ENCODE peak calls at places on chromosomes 4 and X, in nine cellular contexts. One of them, this sample, is unnamed.

GRCh38 chr4:74311696-74312313 is 3.5 kb downstream of the EPGN start:
- DNase-seq in mucosa of descending colon: no peak
- DNase-seq in kidney epithelial cell: no peak
- DNase-seq in BJ: no peak
- DNase-seq in endothelial cell of umbilical vein: peak; percentile 70
- DNase-seq in GM23338: peak; percentile 82
- DNase-seq in ovary: no peak
- DNase-seq in fibroblast of lung: peak; percentile 78
- DNase-seq in gastrocnemius medialis: no peak
- DNase-seq in this sample: peak; percentile 69

GRCh38 chr4:56505269-56506109 is at the start of gene ARL9:
- DNase-seq in mucosa of descending colon: peak; percentile 69
- DNase-seq in ovary: peak; percentile 48
- DNase-seq in gastrocnemius medialis: peak; percentile 7
- DNase-seq in BJ: peak; percentile 18
- DNase-seq in kidney epithelial cell: no peak
- DNase-seq in endothelial cell of umbilical vein: peak; percentile 61
- DNase-seq in GM23338: peak; percentile 87
- DNase-seq in fibroblast of lung: peak; percentile 50
- DNase-seq in this sample: peak; percentile 35

GRCh38 chrX:40169193-40170086 is 71.7 kb upstream of the BCOR start:
- DNase-seq in GM23338: peak; percentile 90
- DNase-seq in BJ: no peak
- DNase-seq in endothelial cell of umbilical vein: peak; percentile 78
- DNase-seq in kidney epithelial cell: peak; percentile 43
- DNase-seq in ovary: peak; percentile 88
- DNase-seq in fibroblast of lung: peak; percentile 81
- DNase-seq in gastrocnemius medialis: no peak
- DNase-seq in mucosa of descending colon: peak; percentile 83
- DNase-seq in this sample: peak; percentile 61

GRCh38 chrX:67727576-67727975 is 183.8 kb downstream of the AR start:
- DNase-seq in fibroblast of lung: no peak
- DNase-seq in ovary: no peak
- DNase-seq in GM23338: no peak
- DNase-seq in endothelial cell of umbilical vein: no peak
- DNase-seq in BJ: no peak
- DNase-seq in kidney epithelial cell: no peak
- DNase-seq in mucosa of descending colon: no peak
- DNase-seq in gastrocnemius medialis: no peak
- DNase-seq in this sample: no peak

GRCh38 chrX:41302293-41302868 is 31.6 kb upstream of the DDX3X start:
- DNase-seq in GM23338: no peak
- DNase-seq in BJ: no peak
- DNase-seq in fibroblast of lung: no peak
- DNase-seq in endothelial cell of umbilical vein: no peak
- DNase-seq in kidney epithelial cell: no peak
- DNase-seq in ovary: no peak
- DNase-seq in mucosa of descending colon: no peak
- DNase-seq in gastrocnemius medialis: no peak
- DNase-seq in this sample: peak; percentile 31

GRCh38 chr4:827209-828081 is 1.5 kb upstream of the CPLX1 start:
- DNase-seq in gastrocnemius medialis: no peak
- DNase-seq in GM23338: peak; percentile 35
- DNase-seq in fibroblast of lung: no peak
- DNase-seq in BJ: no peak
- DNase-seq in kidney epithelial cell: no peak
- DNase-seq in ovary: no peak
- DNase-seq in mucosa of descending colon: peak; percentile 33
- DNase-seq in endothelial cell of umbilical vein: no peak
- DNase-seq in this sample: no peak

GRCh38 chrX:136271300-136271699 is 20.1 kb upstream of the MAP7D3 start:
- DNase-seq in ovary: no peak
- DNase-seq in fibroblast of lung: no peak
- DNase-seq in kidney epithelial cell: no peak
- DNase-seq in gastrocnemius medialis: no peak
- DNase-seq in BJ: no peak
- DNase-seq in endothelial cell of umbilical vein: peak; percentile 36
- DNase-seq in mucosa of descending colon: no peak
- DNase-seq in GM23338: no peak
- DNase-seq in this sample: no peak

GRCh38 chr4:101155368-101155767 is 192.0 kb downstream of the PPP3CA start:
- DNase-seq in BJ: peak; percentile 60
- DNase-seq in fibroblast of lung: peak; percentile 24
- DNase-seq in GM23338: peak; percentile 25
- DNase-seq in gastrocnemius medialis: no peak
- DNase-seq in ovary: no peak
- DNase-seq in endothelial cell of umbilical vein: peak; percentile 8
- DNase-seq in mucosa of descending colon: no peak
- DNase-seq in kidney epithelial cell: peak; percentile 38
- DNase-seq in this sample: peak; percentile 84

GRCh38 chr4:38131371-38132139 is 171.4 kb downstream of the PTTG2 start:
- DNase-seq in gastrocnemius medialis: no peak
- DNase-seq in endothelial cell of umbilical vein: peak; percentile 31
- DNase-seq in mucosa of descending colon: no peak
- DNase-seq in kidney epithelial cell: no peak
- DNase-seq in fibroblast of lung: no peak
- DNase-seq in ovary: no peak
- DNase-seq in GM23338: peak; percentile 80
- DNase-seq in BJ: no peak
- DNase-seq in this sample: no peak

GRCh38 chr4:32789026-32789608 is 2068.9 kb downstream of the PCDH7 start:
- DNase-seq in ovary: no peak
- DNase-seq in mucosa of descending colon: no peak
- DNase-seq in kidney epithelial cell: peak; percentile 42
- DNase-seq in GM23338: no peak
- DNase-seq in BJ: peak; percentile 2
- DNase-seq in gastrocnemius medialis: no peak
- DNase-seq in fibroblast of lung: peak; percentile 62
- DNase-seq in endothelial cell of umbilical vein: no peak
- DNase-seq in this sample: peak; percentile 88

GRCh38 chr4:152586668-152587067 is 50.8 kb upstream of the FBXW7 start:
- DNase-seq in ovary: no peak
- DNase-seq in fibroblast of lung: no peak
- DNase-seq in endothelial cell of umbilical vein: no peak
- DNase-seq in GM23338: no peak
- DNase-seq in kidney epithelial cell: no peak
- DNase-seq in BJ: no peak
- DNase-seq in mucosa of descending colon: no peak
- DNase-seq in gastrocnemius medialis: no peak
- DNase-seq in this sample: no peak

GRCh38 chrX:153638436-153639176 is 8.4 kb upstream of the DUSP9 start:
- DNase-seq in GM23338: no peak
- DNase-seq in ovary: no peak
- DNase-seq in endothelial cell of umbilical vein: no peak
- DNase-seq in kidney epithelial cell: no peak
- DNase-seq in BJ: no peak
- DNase-seq in gastrocnemius medialis: no peak
- DNase-seq in fibroblast of lung: no peak
- DNase-seq in mucosa of descending colon: no peak
- DNase-seq in this sample: peak; percentile 72

GRCh38 chr4:8287606-8288280 is 18.2 kb downstream of the HTRA3 start:
- DNase-seq in fibroblast of lung: no peak
- DNase-seq in BJ: no peak
- DNase-seq in ovary: peak; percentile 10
- DNase-seq in kidney epithelial cell: no peak
- DNase-seq in GM23338: no peak
- DNase-seq in gastrocnemius medialis: no peak
- DNase-seq in endothelial cell of umbilical vein: no peak
- DNase-seq in mucosa of descending colon: peak; percentile 23
- DNase-seq in this sample: no peak

GRCh38 chr4:189974056-189974455 is 33.4 kb downstream of the FRG1 start:
- DNase-seq in ovary: no peak
- DNase-seq in kidney epithelial cell: no peak
- DNase-seq in endothelial cell of umbilical vein: peak; percentile 3
- DNase-seq in GM23338: peak; percentile 42
- DNase-seq in gastrocnemius medialis: no peak
- DNase-seq in mucosa of descending colon: no peak
- DNase-seq in BJ: no peak
- DNase-seq in fibroblast of lung: peak; percentile 2
- DNase-seq in this sample: peak; percentile 12

GRCh38 chr4:70505152-70505748 is 13.1 kb upstream of the AMTN start:
- DNase-seq in endothelial cell of umbilical vein: peak; percentile 54
- DNase-seq in GM23338: peak; percentile 75
- DNase-seq in BJ: no peak
- DNase-seq in kidney epithelial cell: no peak
- DNase-seq in ovary: no peak
- DNase-seq in mucosa of descending colon: peak; percentile 54
- DNase-seq in gastrocnemius medialis: no peak
- DNase-seq in fibroblast of lung: peak; percentile 65
- DNase-seq in this sample: peak; percentile 42

GRCh38 chrX:129726307-129727111 is 12.3 kb upstream of the XPNPEP2 start:
- DNase-seq in kidney epithelial cell: no peak
- DNase-seq in mucosa of descending colon: no peak
- DNase-seq in fibroblast of lung: peak; percentile 69
- DNase-seq in BJ: no peak
- DNase-seq in ovary: peak; percentile 64
- DNase-seq in endothelial cell of umbilical vein: peak; percentile 76
- DNase-seq in GM23338: peak; percentile 77
- DNase-seq in gastrocnemius medialis: peak; percentile 21
- DNase-seq in this sample: peak; percentile 53

GRCh38 chrX:108122748-108123147 is 31.2 kb downstream of the ATG4A start:
- DNase-seq in endothelial cell of umbilical vein: peak; percentile 41
- DNase-seq in kidney epithelial cell: no peak
- DNase-seq in fibroblast of lung: peak; percentile 29
- DNase-seq in GM23338: no peak
- DNase-seq in mucosa of descending colon: no peak
- DNase-seq in gastrocnemius medialis: no peak
- DNase-seq in ovary: no peak
- DNase-seq in BJ: peak; percentile 16
- DNase-seq in this sample: peak; percentile 83

GRCh38 chr4:150308824-150309472 is 230.7 kb downstream of the DCLK2 start:
- DNase-seq in kidney epithelial cell: no peak
- DNase-seq in endothelial cell of umbilical vein: peak; percentile 62
- DNase-seq in fibroblast of lung: peak; percentile 27
- DNase-seq in gastrocnemius medialis: no peak
- DNase-seq in ovary: no peak
- DNase-seq in GM23338: no peak
- DNase-seq in mucosa of descending colon: no peak
- DNase-seq in BJ: no peak
- DNase-seq in this sample: peak; percentile 83

GRCh38 chr4:146269228-146269653 is 54.9 kb downstream of the REELD1 start:
- DNase-seq in gastrocnemius medialis: no peak
- DNase-seq in BJ: no peak
- DNase-seq in GM23338: no peak
- DNase-seq in fibroblast of lung: no peak
- DNase-seq in endothelial cell of umbilical vein: no peak
- DNase-seq in ovary: no peak
- DNase-seq in mucosa of descending colon: no peak
- DNase-seq in kidney epithelial cell: no peak
- DNase-seq in this sample: no peak

DNA sequence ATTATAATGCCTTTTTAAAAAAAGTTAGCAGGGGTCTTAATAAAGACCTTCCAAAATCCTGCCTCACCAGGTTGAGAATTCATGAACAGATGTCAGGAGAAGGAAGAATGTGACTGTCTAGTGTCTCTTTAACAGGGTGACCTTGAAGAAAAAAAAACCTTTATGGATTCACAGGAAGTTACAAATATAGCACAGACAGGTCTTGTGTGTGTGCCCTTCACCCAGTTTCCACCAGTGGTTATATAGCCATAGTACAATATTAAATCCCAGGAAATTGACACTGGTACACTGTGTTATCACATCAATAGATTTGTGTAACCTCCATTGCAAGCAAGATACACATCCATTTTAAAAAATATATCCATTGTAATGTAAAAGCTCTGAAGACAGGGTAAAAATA is 43.7 kb downstream of the HADH start:
- DNase-seq in ovary: no peak
- DNase-seq in kidney epithelial cell: no peak
- DNase-seq in GM23338: no peak
- DNase-seq in mucosa of descending colon: no peak
- DNase-seq in BJ: no peak
- DNase-seq in gastrocnemius medialis: no peak
- DNase-seq in fibroblast of lung: no peak
- DNase-seq in endothelial cell of umbilical vein: no peak
- DNase-seq in this sample: no peak
- H3K36me3 ChIP-seq in ovary: no peaks in the 10 kb centered on the region
- H3K36me3 ChIP-seq in kidney epithelial cell: no peaks in the 10 kb centered on the region
- H3K36me3 ChIP-seq in GM23338: peaks cover 8% of the 10 kb centered on the region
- H3K36me3 ChIP-seq in mucosa of descending colon: no peaks in the 10 kb centered on the region
- H3K36me3 ChIP-seq in BJ: no peaks in the 10 kb centered on the region
- H3K36me3 ChIP-seq in gastrocnemius medialis: peaks cover 2% of the 10 kb centered on the region
- H3K36me3 ChIP-seq in fibroblast of lung: peaks cover 2% of the 10 kb centered on the region
- H3K36me3 ChIP-seq in endothelial cell of umbilical vein: no peaks in the 10 kb centered on the region
- H3K36me3 ChIP-seq in this sample: peaks cover 5% of the 10 kb centered on the region

GRCh38 chrX:145816607-145817298 is 876 bp upstream of the SLITRK2 start:
- DNase-seq in gastrocnemius medialis: no peak
- DNase-seq in GM23338: no peak
- DNase-seq in kidney epithelial cell: no peak
- DNase-seq in ovary: no peak
- DNase-seq in BJ: no peak
- DNase-seq in mucosa of descending colon: no peak
- DNase-seq in endothelial cell of umbilical vein: no peak
- DNase-seq in fibroblast of lung: no peak
- DNase-seq in this sample: no peak
- H3K4me3 ChIP-seq in gastrocnemius medialis: no peak overlapping the region
- H3K4me3 ChIP-seq in GM23338: peak overlapping the region; percentile 59
- H3K4me3 ChIP-seq in kidney epithelial cell: no peak overlapping the region
- H3K4me3 ChIP-seq in ovary: no peak overlapping the region
- H3K4me3 ChIP-seq in BJ: no peak overlapping the region
- H3K4me3 ChIP-seq in mucosa of descending colon: no peak overlapping the region
- H3K4me3 ChIP-seq in endothelial cell of umbilical vein: no peak overlapping the region
- H3K4me3 ChIP-seq in fibroblast of lung: no peak overlapping the region
- H3K4me3 ChIP-seq in this sample: no peak overlapping the region

DNA sequence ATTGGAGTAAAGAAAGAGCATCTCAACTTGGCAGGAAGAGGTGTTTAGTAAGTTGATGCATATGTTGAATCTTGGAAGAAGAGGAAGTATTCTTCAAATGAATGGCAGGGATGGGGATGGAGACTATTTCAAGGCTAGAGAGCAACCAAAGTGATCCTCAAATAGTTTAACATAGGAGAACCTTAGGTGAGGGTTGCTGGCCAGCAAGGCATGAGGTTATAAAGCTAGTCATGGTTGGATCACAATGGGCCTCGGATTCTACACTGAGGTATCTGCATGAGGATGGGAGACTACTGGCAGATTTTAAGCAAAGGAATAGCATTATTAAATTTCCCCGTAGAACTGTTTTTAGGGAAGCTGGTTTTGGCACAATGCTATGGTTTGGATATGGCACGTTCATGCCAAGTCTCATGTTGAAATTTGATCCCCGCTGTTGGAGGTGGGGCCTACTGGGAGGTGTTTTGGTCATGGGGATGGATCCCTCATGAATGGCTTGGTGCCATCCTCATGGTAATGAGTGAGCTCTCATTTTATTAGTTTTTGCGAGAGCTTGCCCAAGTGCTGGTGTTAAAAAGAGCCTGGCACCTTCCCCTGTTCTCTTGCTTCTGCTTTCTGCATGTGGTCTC is 41.9 kb upstream of the ETNPPL start:
- DNase-seq in fibroblast of lung: no peak
- DNase-seq in gastrocnemius medialis: no peak
- DNase-seq in kidney epithelial cell: no peak
- DNase-seq in GM23338: no peak
- DNase-seq in mucosa of descending colon: no peak
- DNase-seq in endothelial cell of umbilical vein: no peak
- DNase-seq in BJ: no peak
- DNase-seq in ovary: no peak
- DNase-seq in this sample: no peak
- TF ChIP-seq CTCF in fibroblast of lung: no peak
- TF ChIP-seq CTCF in gastrocnemius medialis: no peak
- TF ChIP-seq CTCF in kidney epithelial cell: no peak
- TF ChIP-seq CTCF in GM23338: no peak
- TF ChIP-seq CTCF in mucosa of descending colon: no peak
- TF ChIP-seq CTCF in endothelial cell of umbilical vein: no peak
- TF ChIP-seq CTCF in BJ: no peak
- TF ChIP-seq CTCF in ovary: no peak
- TF ChIP-seq CTCF in this sample: no peak

GRCh38 chr4:42345962-42346544 is 51.2 kb upstream of the SHISA3 start:
- DNase-seq in ovary: no peak
- DNase-seq in endothelial cell of umbilical vein: no peak
- DNase-seq in fibroblast of lung: no peak
- DNase-seq in gastrocnemius medialis: no peak
- DNase-seq in kidney epithelial cell: no peak
- DNase-seq in mucosa of descending colon: no peak
- DNase-seq in GM23338: no peak
- DNase-seq in BJ: no peak
- DNase-seq in this sample: no peak
- H3K36me3 ChIP-seq in ovary: no peaks in the 10 kb centered on the region
- H3K36me3 ChIP-seq in endothelial cell of umbilical vein: no peaks in the 10 kb centered on the region
- H3K36me3 ChIP-seq in fibroblast of lung: no peaks in the 10 kb centered on the region
- H3K36me3 ChIP-seq in gastrocnemius medialis: no peaks in the 10 kb centered on the region
- H3K36me3 ChIP-seq in kidney epithelial cell: no peaks in the 10 kb centered on the region
- H3K36me3 ChIP-seq in mucosa of descending colon: no peaks in the 10 kb centered on the region
- H3K36me3 ChIP-seq in GM23338: no peaks in the 10 kb centered on the region
- H3K36me3 ChIP-seq in BJ: no peaks in the 10 kb centered on the region
- H3K36me3 ChIP-seq in this sample: no peaks in the 10 kb centered on the region